ENCODE peak calls at places on chromosomes 2 and 18, in four cellular contexts. One of them, this sample, is unnamed. For H3K36me3, the result is how much of the 10 kb centered on the place peaks cover.

GRCh38 chr2:156673271-156673615 is 237.1 kb downstream of the GPD2 start:
- DNase-seq in brain microvascular endothelial cell: no peak
- DNase-seq in hepatocyte: no peak
- DNase-seq in HAP-1: peak
- DNase-seq in this sample: no peak

GRCh38 chr2:64945973-64946736 is 43.0 kb upstream of the SLC1A4 start:
- DNase-seq in brain microvascular endothelial cell: peak
- DNase-seq in hepatocyte: no peak
- DNase-seq in HAP-1: no peak
- DNase-seq in this sample: no peak

GRCh38 chr2:207993141-207993763 is 32.1 kb downstream of the PLEKHM3 start:
- DNase-seq in brain microvascular endothelial cell: peak
- DNase-seq in hepatocyte: no peak
- DNase-seq in HAP-1: no peak
- DNase-seq in this sample: peak

GRCh38 chr2:170772295-170772694 is 2.1 kb downstream of the ERICH2 start:
- DNase-seq in brain microvascular endothelial cell: no peak
- DNase-seq in hepatocyte: no peak
- DNase-seq in HAP-1: no peak
- DNase-seq in this sample: no peak

GRCh38 chr2:12819098-12819465 is 102.3 kb downstream of the TRIB2 start:
- DNase-seq in brain microvascular endothelial cell: peak
- DNase-seq in hepatocyte: peak
- DNase-seq in HAP-1: no peak
- DNase-seq in this sample: peak

GRCh38 chr2:152200562-152201465 is 25.3 kb upstream of the STAM2 start:
- DNase-seq in brain microvascular endothelial cell: peak
- DNase-seq in hepatocyte: peak
- DNase-seq in HAP-1: no peak
- DNase-seq in this sample: peak

GRCh38 chr2:102592601-102593000 is 26.8 kb upstream of the SLC9A2 start:
- DNase-seq in brain microvascular endothelial cell: peak
- DNase-seq in hepatocyte: peak
- DNase-seq in HAP-1: no peak
- DNase-seq in this sample: peak

GRCh38 chr18:35174093-35174731 is 66.6 kb upstream of the ZNF397 start:
- DNase-seq in brain microvascular endothelial cell: no peak
- DNase-seq in hepatocyte: no peak
- DNase-seq in HAP-1: no peak
- DNase-seq in this sample: no peak

GRCh38 chr2:237429761-237430160 is 15.8 kb upstream of the COL6A3 start:
- DNase-seq in brain microvascular endothelial cell: peak
- DNase-seq in hepatocyte: no peak
- DNase-seq in HAP-1: no peak
- DNase-seq in this sample: no peak

GRCh38 chr2:235191933-235192332 is 240.1 kb downstream of the SH3BP4 start:
- DNase-seq in brain microvascular endothelial cell: no peak
- DNase-seq in hepatocyte: no peak
- DNase-seq in HAP-1: no peak
- DNase-seq in this sample: peak

GRCh38 chr2:106956416-106956815 is 70.4 kb upstream of the ST6GAL2 start:
- DNase-seq in brain microvascular endothelial cell: peak
- DNase-seq in hepatocyte: peak
- DNase-seq in HAP-1: no peak
- DNase-seq in this sample: peak

GRCh38 chr2:220077488-220077887 is 450.1 kb downstream of the SLC4A3 start:
- DNase-seq in brain microvascular endothelial cell: peak
- DNase-seq in hepatocyte: peak
- DNase-seq in HAP-1: no peak
- DNase-seq in this sample: peak

GRCh38 chr2:46053502-46054094 is 243.6 kb upstream of the EPAS1 start:
- DNase-seq in brain microvascular endothelial cell: no peak
- DNase-seq in hepatocyte: no peak
- DNase-seq in HAP-1: no peak
- DNase-seq in this sample: no peak

DNA sequence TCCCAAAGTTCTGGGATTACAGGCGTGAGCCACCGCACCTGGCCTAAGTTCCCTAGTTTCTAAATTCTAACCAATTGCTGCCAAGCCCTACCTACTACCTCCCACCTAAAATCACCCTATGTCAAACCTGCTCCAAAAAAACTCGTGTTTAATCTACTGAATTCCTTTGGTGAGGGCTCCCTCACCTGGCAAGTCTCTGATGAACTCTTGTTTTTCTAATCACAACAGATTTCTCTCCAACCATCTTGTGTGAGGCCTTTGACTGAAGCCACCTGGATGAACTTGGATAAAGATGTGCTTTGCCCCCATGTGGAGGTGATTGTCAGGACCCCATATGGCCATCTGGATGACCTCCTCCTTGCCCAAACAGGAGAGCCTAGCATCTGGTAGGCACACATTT is 17.4 kb upstream of the SLC35G4 start:
- DNase-seq in brain microvascular endothelial cell: no peak
- DNase-seq in hepatocyte: no peak
- DNase-seq in HAP-1: no peak
- DNase-seq in this sample: no peak
- H3K36me3 ChIP-seq in brain microvascular endothelial cell: under half
- H3K36me3 ChIP-seq in hepatocyte: under half
- H3K36me3 ChIP-seq in HAP-1: under half
- H3K36me3 ChIP-seq in this sample: under half

DNA sequence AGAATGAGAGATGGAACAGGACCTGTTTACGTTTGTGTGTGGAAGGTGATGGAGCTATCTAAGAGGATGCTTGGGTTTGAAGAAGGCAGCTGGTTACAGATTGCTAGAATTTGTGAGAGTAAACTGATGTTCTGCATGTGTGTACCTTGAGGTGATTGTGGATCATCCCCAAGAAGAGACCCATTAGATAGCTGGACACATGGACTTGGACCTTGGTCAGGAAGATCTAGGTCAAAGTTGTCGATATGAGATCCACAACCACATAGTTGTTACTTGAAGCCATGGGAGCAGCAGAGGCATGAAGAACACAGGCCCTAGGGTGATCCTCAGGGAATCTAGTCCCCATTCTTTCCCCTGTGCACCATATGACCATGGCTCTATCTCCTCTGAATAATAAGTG is 101.0 kb downstream of the PKP4 start:
- DNase-seq in brain microvascular endothelial cell: no peak
- DNase-seq in hepatocyte: no peak
- DNase-seq in HAP-1: no peak
- DNase-seq in this sample: no peak
- H3K36me3 ChIP-seq in brain microvascular endothelial cell: under half
- H3K36me3 ChIP-seq in hepatocyte: under half
- H3K36me3 ChIP-seq in HAP-1: under half
- H3K36me3 ChIP-seq in this sample: under half

DNA sequence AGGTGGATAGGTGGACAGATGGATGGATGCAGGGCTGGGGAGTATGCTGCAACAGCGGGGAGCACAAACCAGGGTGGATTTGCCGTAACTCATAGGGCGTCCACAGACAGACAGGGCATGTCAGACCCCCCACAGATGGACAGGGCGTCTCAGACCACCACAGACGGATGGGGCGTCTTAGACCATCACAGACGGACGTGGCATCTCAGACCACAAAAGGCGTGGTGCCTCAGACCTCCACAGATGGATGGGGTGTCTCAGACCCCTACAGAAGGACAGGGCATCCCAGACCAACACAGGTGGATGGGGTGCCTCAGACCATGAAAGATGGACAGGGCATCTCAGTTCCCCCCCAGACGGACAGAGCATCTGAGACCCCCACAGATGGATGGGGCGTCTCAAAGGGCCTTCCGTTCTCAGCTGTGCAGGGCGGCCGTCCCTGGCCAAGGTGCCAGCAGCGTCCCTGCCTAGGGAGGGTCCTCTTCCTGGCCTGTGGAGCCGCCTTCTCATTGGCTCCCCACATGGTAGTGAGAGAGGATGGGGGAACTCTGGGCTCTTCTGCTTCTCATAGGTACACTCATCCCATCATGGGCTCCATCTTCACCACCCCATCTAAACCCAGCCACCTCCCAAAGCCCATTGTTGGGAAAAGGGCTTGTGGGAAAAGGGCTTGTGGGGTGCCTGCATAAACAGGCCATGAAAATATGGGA is 2.1 kb downstream of the ANKMY1 start:
- DNase-seq in brain microvascular endothelial cell: no peak
- DNase-seq in hepatocyte: no peak
- DNase-seq in HAP-1: no peak
- DNase-seq in this sample: no peak
- H3K36me3 ChIP-seq in brain microvascular endothelial cell: under half
- H3K36me3 ChIP-seq in hepatocyte: under half
- H3K36me3 ChIP-seq in HAP-1: under half
- H3K36me3 ChIP-seq in this sample: under half

GRCh38 chr2:104321800-104322164 is 532.1 kb upstream of the POU3F3 start:
- DNase-seq in brain microvascular endothelial cell: no peak
- DNase-seq in hepatocyte: peak
- DNase-seq in HAP-1: no peak
- DNase-seq in this sample: no peak

GRCh38 chr2:104318001-104318555 is 535.8 kb upstream of the POU3F3 start:
- DNase-seq in brain microvascular endothelial cell: no peak
- DNase-seq in hepatocyte: no peak
- DNase-seq in HAP-1: no peak
- DNase-seq in this sample: no peak

GRCh38 chr2:104321141-104321799 is 532.6 kb upstream of the POU3F3 start:
- DNase-seq in brain microvascular endothelial cell: no peak
- DNase-seq in hepatocyte: no peak
- DNase-seq in HAP-1: no peak
- DNase-seq in this sample: no peak
- H3K36me3 ChIP-seq in brain microvascular endothelial cell: under half
- H3K36me3 ChIP-seq in hepatocyte: under half
- H3K36me3 ChIP-seq in HAP-1: under half
- H3K36me3 ChIP-seq in this sample: under half